ENCODE peak calls at places on chromosomes 6 and 20, in seven cellular contexts. B is DMS153; I is SIG-M5; Y is CD4-positive, alpha-beta memory T cell; D is Caki2; V is RCC 7860; T is left colon. G is an unnamed sample.

GRCh38 chr6:124487778-124488431 is 474.3 kb upstream of the RNF217 start:
- DNase-seq in B (peak), I (no peak), Y (no peak), D (peak), V (peak), T (no peak), G (no peak)

GRCh38 chr6:163738304-163738703 is 323.8 kb downstream of the QKI start:
- DNase-seq in B (no peak), I (no peak), Y (no peak), D (no peak), V (no peak), T (no peak), G (no peak)

GRCh38 chr6:106106276-106107042 is 20.3 kb downstream of the PRDM1 start:
- DNase-seq in B (no peak), I (no peak), Y (no peak), D (no peak), V (no peak), T (no peak), G (no peak)

GRCh38 chr6:152680151-152680550 is 17.5 kb upstream of the MYCT1 start:
- DNase-seq in B (no peak), I (no peak), Y (no peak), D (no peak), V (no peak), T (no peak), G (no peak)

GRCh38 chr20:19947611-19948264 is 69.4 kb upstream of the NAA20 start:
- DNase-seq in B (no peak), I (no peak), Y (no peak), D (no peak), V (peak), T (no peak), G (no peak)

GRCh38 chr20:24978493-24978892 is 14.1 kb downstream of the APMAP start:
- DNase-seq in B (no peak), I (no peak), Y (no peak), D (no peak), V (no peak), T (no peak), G (no peak)

GRCh38 chr20:1423625-1424106 is 30.8 kb upstream of the FKBP1A start:
- DNase-seq in B (peak), I (no peak), Y (no peak), D (peak), V (no peak), T (peak), G (no peak)

GRCh38 chr6:36050305-36050704 is 22.7 kb downstream of the MAPK14 start:
- DNase-seq in B (no peak), I (no peak), Y (no peak), D (no peak), V (no peak), T (no peak), G (no peak)

G was measured in GM19239.